ENCODE peak calls at places on chromosome 7, in nine cellular contexts. R is naive B cell, O is NCI-H2029, C is GM06990, G is MV-4-11, I is posterior vena cava, K is C1 segment of cervical spinal cord, U is iris pigment epithelial cell, D is T47D. Q is an unnamed sample.

GRCh38 chr7:143988986-143989745 is 11.0 kb upstream of the OR6B1 start:
- DNase-seq in O (no peak), U (peak; percentile 46), D (no peak), R (no peak), C (no peak), K (no peak), G (no peak), I (no peak), Q (no peak)

GRCh38 chr7:156050636-156051569 is 238.6 kb upstream of the SHH start:
- DNase-seq in R (no peak), C (no peak), K (no peak), U (no peak), O (peak; percentile 20), I (no peak), D (no peak), G (no peak), Q (no peak)

GRCh38 chr7:12257582-12257981 is 46.5 kb downstream of the TMEM106B start:
- DNase-seq in K (no peak), C (peak; percentile 55), O (peak; percentile 31), R (peak; percentile 59), D (no peak), G (peak; percentile 93), I (no peak), U (peak; percentile 75), Q (no peak)

GRCh38 chr7:138967159-138967558 is 14.0 kb downstream of the KIAA1549 start:
- DNase-seq in R (no peak), K (no peak), O (no peak), U (no peak), I (no peak), D (no peak), C (no peak), G (no peak), Q (no peak)

GRCh38 chr7:5421626-5422323 is 1.9 kb downstream of the TNRC18 start:
- DNase-seq in U (peak; percentile 81), R (peak; percentile 11), D (no peak), I (peak; percentile 85), C (no peak), O (peak; percentile 28), K (no peak), G (no peak), Q (peak; percentile 50)

GRCh38 chr7:111820117-111820516 is 257.8 kb upstream of the IMMP2L start:
- DNase-seq in I (no peak), R (no peak), D (no peak), U (no peak), C (no peak), K (peak; percentile 59), O (no peak), G (no peak), Q (no peak)

GRCh38 chr7:106952658-106953231 is 87.7 kb downstream of the PIK3CG start:
- DNase-seq in C (no peak), O (no peak), U (no peak), I (no peak), K (no peak), G (peak; percentile 71), R (no peak), D (no peak), Q (no peak)

GRCh38 chr7:70347880-70348279 is 749.6 kb downstream of the AUTS2 start:
- DNase-seq in G (no peak), R (no peak), D (no peak), U (no peak), K (no peak), O (no peak), C (peak; percentile 68), I (no peak), Q (no peak)

GRCh38 chr7:153390955-153391354 is 631.4 kb downstream of the ACTR3B start:
- DNase-seq in I (no peak), C (no peak), U (no peak), R (no peak), D (no peak), K (no peak), O (no peak), G (no peak), Q (no peak)

GRCh38 chr7:150356265-150356897 is 12.2 kb upstream of the REPIN1 start:
- DNase-seq in K (no peak), G (peak; percentile 24), O (no peak), C (no peak), R (peak; percentile 59), I (no peak), D (no peak), U (peak; percentile 24), Q (no peak)

GRCh38 chr7:1553513-1554210 is 2.3 kb downstream of the TMEM184A start:
- DNase-seq in D (no peak), C (peak; percentile 5), U (no peak), K (no peak), G (no peak), I (no peak), R (no peak), O (no peak), Q (no peak)

GRCh38 chr7:44759246-44759645 is 10.6 kb downstream of the ZMIZ2 start:
- DNase-seq in U (no peak), O (no peak), G (no peak), K (no peak), I (no peak), R (no peak), D (no peak), C (no peak), Q (no peak)

GRCh38 chr7:19051767-19052375 is 65.6 kb downstream of the TWIST1 start:
- DNase-seq in K (no peak), U (peak; percentile 50), I (no peak), G (no peak), R (peak; percentile 24), C (no peak), D (peak; percentile 32), O (no peak), Q (no peak)

GRCh38 chr7:155394413-155394812 is 63.5 kb upstream of the EN2 start:
- DNase-seq in K (no peak), I (peak; percentile 48), O (no peak), R (no peak), U (no peak), D (no peak), C (no peak), G (no peak), Q (no peak)

GRCh38 chr7:43648725-43649406 is 66.0 kb downstream of the STK17A start:
- DNase-seq in R (peak; percentile 86), K (no peak), I (no peak), D (no peak), U (peak; percentile 97), G (peak; percentile 68), O (peak; percentile 36), C (peak; percentile 84), Q (no peak)

GRCh38 chr7:102421706-102422105 is 11.7 kb upstream of the ORAI2 start:
- DNase-seq in R (no peak), G (no peak), I (no peak), O (no peak), D (no peak), K (no peak), U (no peak), C (no peak), Q (no peak)

GRCh38 chr7:39904077-39904486 is 46.0 kb upstream of the CDK13 start:
- DNase-seq in K (no peak), I (no peak), O (no peak), C (no peak), D (no peak), G (no peak), U (peak; percentile 32), R (no peak), Q (no peak)

GRCh38 chr7:16891338-16891737 is 9.6 kb upstream of the AGR3 start:
- DNase-seq in U (peak; percentile 72), G (peak; percentile 68), K (no peak), I (no peak), D (peak; percentile 22), C (no peak), R (peak; percentile 23), O (no peak), Q (no peak)